ENCODE peak calls at places on chromosomes 3 and 15, in six cellular contexts. G, L, H, I, B and C are unnamed samples.
A peak's percentile ranks its signal among the peaks of the same experiment; 100 is the strongest.

GRCh38 chr3:10783360-10784346 is 32.4 kb upstream of the SLC6A11 start:
- ATAC-seq in G (peak; percentile 65), L (peak; percentile 87), H (peak; percentile 72), I (peak; percentile 77), B (peak; percentile 32), C (no peak)

GRCh38 chr3:34865350-34865749 is 774.0 kb upstream of the ARPP21 start:
- ATAC-seq in G (no peak), L (no peak), H (no peak), I (no peak), B (no peak), C (no peak)

GRCh38 chr15:49902791-49903481 is 216.1 kb downstream of the ATP8B4 start:
- ATAC-seq in G (no peak), L (no peak), H (peak; percentile 71), I (no peak), B (peak; percentile 60), C (peak; percentile 84)

GRCh38 chr3:124883191-124883747 is 3.9 kb downstream of the ITGB5 start:
- ATAC-seq in G (no peak), L (no peak), H (no peak), I (no peak), B (no peak), C (no peak)

GRCh38 chr15:29511663-29512062 is 242.0 kb upstream of the NSMCE3 start:
- ATAC-seq in G (no peak), L (no peak), H (no peak), I (no peak), B (no peak), C (no peak)

GRCh38 chr3:178823556-178824229 is 247.9 kb downstream of the ZMAT3 start:
- ATAC-seq in G (no peak), L (no peak), H (no peak), I (no peak), B (no peak), C (no peak)

GRCh38 chr3:134395103-134395502 is 20.9 kb upstream of the AMOTL2 start:
- ATAC-seq in G (no peak), L (no peak), H (no peak), I (no peak), B (no peak), C (no peak)

GRCh38 chr3:79245295-79246138 is 522.3 kb downstream of the ROBO1 start:
- ATAC-seq in G (no peak), L (no peak), H (no peak), I (no peak), B (no peak), C (no peak)

GRCh38 chr3:182212479-182213076 is 500.9 kb downstream of the SOX2 start:
- ATAC-seq in G (peak; percentile 98), L (no peak), H (peak; percentile 96), I (no peak), B (peak; percentile 75), C (peak; percentile 74)

GRCh38 chr3:165751654-165752053 is 85.6 kb downstream of the BCHE start:
- ATAC-seq in G (no peak), L (no peak), H (no peak), I (peak; percentile 20), B (no peak), C (no peak)

GRCh38 chr3:16724487-16724886 is 119.3 kb upstream of the DAZL start:
- ATAC-seq in G (no peak), L (no peak), H (no peak), I (no peak), B (no peak), C (no peak)

GRCh38 chr3:82044918-82045715 is 283.7 kb upstream of the GBE1 start:
- ATAC-seq in G (no peak), L (no peak), H (no peak), I (no peak), B (no peak), C (no peak)

GRCh38 chr15:71066983-71067382 is 48.3 kb upstream of the THSD4 start:
- ATAC-seq in G (no peak), L (no peak), H (no peak), I (no peak), B (peak; percentile 71), C (no peak)

GRCh38 chr15:56765252-56765651 is 31.9 kb upstream of the ZNF280D start:
- ATAC-seq in G (no peak), L (no peak), H (no peak), I (no peak), B (no peak), C (no peak)

GRCh38 chr15:72566973-72567372 is 87.5 kb upstream of the GOLGA6B start:
- ATAC-seq in G (no peak), L (no peak), H (no peak), I (no peak), B (no peak), C (no peak)

GRCh38 chr3:124174910-124175874 is 183.3 kb upstream of the ROPN1 start:
- ATAC-seq in G (no peak), L (no peak), H (no peak), I (no peak), B (no peak), C (no peak)

GRCh38 chr3:151468284-151468917 is 7.5 kb upstream of the IGSF10 start:
- ATAC-seq in G (peak; percentile 95), L (peak; percentile 95), H (peak; percentile 98), I (peak; percentile 93), B (peak; percentile 83), C (no peak)

GRCh38 chr3:197135212-197135611 is 105.6 kb upstream of the MELTF start:
- ATAC-seq in G (no peak), L (no peak), H (no peak), I (no peak), B (no peak), C (no peak)

GRCh38 chr3:160098261-160098908 is 109.8 kb downstream of the IL12A start:
- ATAC-seq in G (peak; percentile 48), L (no peak), H (peak; percentile 29), I (peak; percentile 58), B (no peak), C (no peak)

GRCh38 chr3:160291290-160291908 is 66.2 kb downstream of the C3orf80 start:
- ATAC-seq in G (peak; percentile 98), L (no peak), H (no peak), I (no peak), B (no peak), C (no peak)

GRCh38 chr3:44398853-44399252 is 60.3 kb downstream of the TCAIM start:
- ATAC-seq in G (no peak), L (no peak), H (no peak), I (no peak), B (no peak), C (no peak)

DNA sequence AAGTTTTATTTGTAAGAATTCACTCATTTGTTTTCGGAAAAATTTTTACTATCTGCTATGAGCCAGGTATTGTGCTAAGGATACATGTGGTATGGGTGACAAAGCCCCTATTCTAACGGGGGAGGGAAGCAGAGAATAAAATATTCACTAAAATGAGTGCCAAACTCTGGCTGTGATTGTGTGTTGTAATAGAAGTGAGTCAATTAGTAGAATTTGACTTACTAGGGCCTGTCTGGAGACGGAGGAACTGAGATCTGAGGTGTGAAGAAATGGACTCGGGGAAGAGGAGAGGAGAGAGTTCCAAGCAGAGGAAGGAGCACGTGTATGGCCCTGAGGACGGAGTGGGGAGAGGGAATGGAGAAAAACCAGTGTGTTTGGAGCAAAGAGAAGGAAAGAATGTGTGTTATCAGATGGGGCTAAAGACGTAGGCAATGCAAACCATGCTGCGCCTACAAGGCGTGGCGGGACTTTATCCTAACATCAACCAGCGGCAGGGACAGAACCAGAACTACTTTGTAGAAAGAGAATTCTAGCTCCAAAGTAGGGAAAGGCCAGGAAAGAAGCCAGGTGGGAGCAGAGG is 89.1 kb downstream of the OSBPL10 start:
- ATAC-seq in G (no peak), L (no peak), H (no peak), I (no peak), B (no peak), C (no peak)
- TF ChIP-seq POLR2A in G (no peak), L (no peak), H (no peak), I (no peak), B (no peak), C (no peak)

DNA sequence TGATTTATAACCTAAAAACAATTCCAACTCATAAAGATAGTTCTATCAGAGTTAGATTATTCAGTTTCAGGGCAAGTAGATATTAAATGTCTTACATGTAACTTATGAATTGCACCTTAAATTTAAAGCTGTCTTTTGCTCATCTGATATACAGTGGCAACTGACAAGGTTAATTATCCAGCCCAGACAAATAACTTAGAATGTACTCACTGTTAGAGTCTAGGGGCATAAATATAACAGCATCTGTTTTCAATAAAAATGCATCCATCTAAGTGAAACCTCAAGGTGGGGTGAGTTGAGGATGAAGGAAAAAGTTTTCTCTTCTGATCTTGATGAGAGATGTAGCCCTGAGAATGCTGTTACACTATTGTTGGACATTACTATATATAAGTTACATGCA is 112.6 kb downstream of the FBN1 start:
- ATAC-seq in G (no peak), L (no peak), H (no peak), I (no peak), B (no peak), C (no peak)
- TF ChIP-seq EP300 in G (no peak), L (no peak), H (no peak), I (no peak), B (no peak), C (no peak)

GRCh38 chr3:69236808-69237707 is 114.7 kb upstream of the LMOD3 start:
- ATAC-seq in G (no peak), L (no peak), H (no peak), I (peak; percentile 46), B (peak; percentile 78), C (peak; percentile 36)
- TF ChIP-seq CTCF in G (no peak), L (no peak), H (no peak), I (peak; percentile 34), B (no peak), C (no peak)

DNA sequence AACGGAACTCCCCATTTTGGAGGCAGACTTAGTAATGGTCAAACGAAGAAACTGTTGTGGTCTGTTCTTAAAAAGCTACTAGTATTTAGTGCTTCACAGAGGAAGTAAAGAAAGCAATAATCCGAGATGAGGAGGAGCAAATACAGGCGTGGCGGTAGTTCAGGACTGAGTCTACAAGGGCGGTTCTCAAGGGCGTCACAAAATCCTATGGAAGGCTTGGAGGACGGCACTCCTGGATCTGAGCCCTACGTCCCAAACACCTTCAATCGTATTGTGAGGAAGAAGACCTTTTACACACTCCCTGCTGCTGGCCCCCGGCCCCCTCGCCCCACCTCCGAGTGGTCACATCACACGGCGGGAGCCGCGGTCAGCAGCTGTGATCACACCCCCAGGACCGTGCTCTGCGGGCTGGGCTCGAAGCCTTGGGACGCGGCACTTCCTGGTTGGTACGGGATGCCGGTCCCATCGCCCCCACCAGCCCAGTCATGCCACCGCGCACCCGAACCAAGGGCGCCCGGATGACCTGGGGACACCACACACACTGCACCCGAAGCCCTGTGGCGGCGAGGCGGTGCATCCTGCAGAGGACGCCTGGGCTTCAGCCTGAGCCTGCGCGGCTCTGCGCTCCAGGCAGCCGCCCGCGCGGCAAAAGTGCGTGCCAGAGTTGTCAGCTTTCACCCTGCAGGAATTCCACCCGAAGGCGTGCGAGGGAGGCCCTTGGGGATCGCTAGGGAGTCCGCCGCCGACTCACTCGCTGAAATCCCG is 588 bp downstream of the PLD1 start:
- ATAC-seq in G (peak; percentile 78), L (peak; percentile 66), H (peak; percentile 74), I (peak; percentile 64), B (peak; percentile 84), C (peak; percentile 77)
- TF ChIP-seq POLR2A in G (peak; percentile 79), L (peak; percentile 54), H (peak; percentile 25), I (no peak), B (no peak), C (no peak)

DNA sequence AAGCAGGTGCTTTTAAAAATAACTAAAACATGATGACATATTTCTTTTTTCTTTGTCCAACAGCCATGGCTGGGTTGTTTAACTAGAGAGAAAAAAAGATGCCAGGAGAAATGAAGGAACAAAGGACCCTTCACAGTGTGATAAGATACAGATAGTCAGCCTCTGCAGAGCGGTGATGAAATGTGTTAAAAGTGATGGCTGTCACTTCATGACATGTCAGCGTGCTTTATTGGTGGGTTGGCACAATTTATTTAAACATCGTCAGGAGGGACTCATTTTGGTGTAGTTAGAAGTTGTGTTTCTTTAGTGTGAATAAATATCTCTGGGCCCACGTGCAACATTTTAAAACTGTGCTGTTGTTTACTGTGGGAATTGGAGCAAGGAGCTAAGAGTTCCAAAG is 887.4 kb upstream of the CFAP20DC start:
- ATAC-seq in G (no peak), L (no peak), H (no peak), I (no peak), B (no peak), C (no peak)
- TF ChIP-seq EP300 in G (no peak), L (no peak), H (no peak), I (no peak), B (no peak), C (no peak)